ENCODE peak calls at places on chromosomes 3 and 15, in nine cellular contexts. One of them, this sample, is unnamed. For H3K9me3, the result is how much of the 10 kb centered on the place peaks cover.

GRCh38 chr3:64207289-64208086 is 17.8 kb downstream of the PRICKLE2 start:
- DNase-seq in breast epithelium: no peak
- DNase-seq in esophagus squamous epithelium: no peak
- DNase-seq in ascending aorta: no peak
- DNase-seq in SK-N-SH: peak
- DNase-seq in thoracic aorta: no peak
- DNase-seq in neuronal stem cell: no peak
- DNase-seq in Karpas-422: no peak
- DNase-seq in neural progenitor cell: no peak
- DNase-seq in this sample: no peak

GRCh38 chr3:150005243-150006102 is 34.8 kb upstream of the PFN2 start:
- DNase-seq in breast epithelium: no peak
- DNase-seq in esophagus squamous epithelium: no peak
- DNase-seq in ascending aorta: no peak
- DNase-seq in SK-N-SH: no peak
- DNase-seq in thoracic aorta: no peak
- DNase-seq in neuronal stem cell: no peak
- DNase-seq in Karpas-422: no peak
- DNase-seq in neural progenitor cell: no peak
- DNase-seq in this sample: no peak

GRCh38 chr3:165805834-165806561 is 31.2 kb downstream of the BCHE start:
- DNase-seq in breast epithelium: no peak
- DNase-seq in esophagus squamous epithelium: no peak
- DNase-seq in ascending aorta: no peak
- DNase-seq in SK-N-SH: no peak
- DNase-seq in thoracic aorta: no peak
- DNase-seq in neuronal stem cell: no peak
- DNase-seq in Karpas-422: no peak
- DNase-seq in neural progenitor cell: no peak
- DNase-seq in this sample: no peak

GRCh38 chr3:132256984-132257383 is 60.2 kb upstream of the ACP3 start:
- DNase-seq in breast epithelium: no peak
- DNase-seq in esophagus squamous epithelium: no peak
- DNase-seq in ascending aorta: no peak
- DNase-seq in SK-N-SH: peak
- DNase-seq in thoracic aorta: no peak
- DNase-seq in neuronal stem cell: peak
- DNase-seq in Karpas-422: peak
- DNase-seq in neural progenitor cell: peak
- DNase-seq in this sample: no peak

GRCh38 chr15:41105348-41106334 is 10.4 kb downstream of the INO80 start:
- DNase-seq in breast epithelium: no peak
- DNase-seq in esophagus squamous epithelium: no peak
- DNase-seq in ascending aorta: no peak
- DNase-seq in SK-N-SH: no peak
- DNase-seq in thoracic aorta: no peak
- DNase-seq in neuronal stem cell: no peak
- DNase-seq in Karpas-422: no peak
- DNase-seq in neural progenitor cell: no peak
- DNase-seq in this sample: no peak

GRCh38 chr15:79970921-79971434 is at the start of gene BCL2A1:
- DNase-seq in breast epithelium: no peak
- DNase-seq in esophagus squamous epithelium: peak
- DNase-seq in ascending aorta: no peak
- DNase-seq in SK-N-SH: no peak
- DNase-seq in thoracic aorta: no peak
- DNase-seq in neuronal stem cell: no peak
- DNase-seq in Karpas-422: peak
- DNase-seq in neural progenitor cell: no peak
- DNase-seq in this sample: no peak

GRCh38 chr15:22780267-22780666 is 6.2 kb upstream of the NIPA1 start:
- DNase-seq in breast epithelium: no peak
- DNase-seq in esophagus squamous epithelium: no peak
- DNase-seq in ascending aorta: no peak
- DNase-seq in SK-N-SH: no peak
- DNase-seq in thoracic aorta: no peak
- DNase-seq in neuronal stem cell: no peak
- DNase-seq in Karpas-422: peak
- DNase-seq in neural progenitor cell: no peak
- DNase-seq in this sample: no peak

GRCh38 chr3:160601288-160601687 is 35.9 kb upstream of the KPNA4 start:
- DNase-seq in breast epithelium: no peak
- DNase-seq in esophagus squamous epithelium: no peak
- DNase-seq in ascending aorta: no peak
- DNase-seq in SK-N-SH: no peak
- DNase-seq in thoracic aorta: no peak
- DNase-seq in neuronal stem cell: no peak
- DNase-seq in Karpas-422: no peak
- DNase-seq in neural progenitor cell: no peak
- DNase-seq in this sample: no peak

GRCh38 chr3:3086239-3086638 is 23.9 kb downstream of the IL5RA start:
- DNase-seq in breast epithelium: no peak
- DNase-seq in esophagus squamous epithelium: no peak
- DNase-seq in ascending aorta: no peak
- DNase-seq in SK-N-SH: no peak
- DNase-seq in thoracic aorta: no peak
- DNase-seq in neuronal stem cell: no peak
- DNase-seq in Karpas-422: peak
- DNase-seq in neural progenitor cell: no peak
- DNase-seq in this sample: no peak

GRCh38 chr3:158709666-158710083 is 22.6 kb downstream of the RARRES1 start:
- DNase-seq in breast epithelium: no peak
- DNase-seq in esophagus squamous epithelium: no peak
- DNase-seq in ascending aorta: no peak
- DNase-seq in SK-N-SH: no peak
- DNase-seq in thoracic aorta: no peak
- DNase-seq in neuronal stem cell: no peak
- DNase-seq in Karpas-422: no peak
- DNase-seq in neural progenitor cell: no peak
- DNase-seq in this sample: no peak

GRCh38 chr3:187744169-187745151 is 808 bp downstream of the BCL6 start:
- DNase-seq in breast epithelium: no peak
- DNase-seq in esophagus squamous epithelium: no peak
- DNase-seq in ascending aorta: peak
- DNase-seq in SK-N-SH: peak
- DNase-seq in thoracic aorta: no peak
- DNase-seq in neuronal stem cell: no peak
- DNase-seq in Karpas-422: peak
- DNase-seq in neural progenitor cell: peak
- DNase-seq in this sample: peak

GRCh38 chr3:81758275-81758674 is 3.2 kb downstream of the GBE1 start:
- DNase-seq in breast epithelium: no peak
- DNase-seq in esophagus squamous epithelium: no peak
- DNase-seq in ascending aorta: peak
- DNase-seq in SK-N-SH: no peak
- DNase-seq in thoracic aorta: peak
- DNase-seq in neuronal stem cell: no peak
- DNase-seq in Karpas-422: no peak
- DNase-seq in neural progenitor cell: no peak
- DNase-seq in this sample: no peak

GRCh38 chr3:2096196-2096595 is 2.5 kb upstream of the CNTN4 start:
- DNase-seq in breast epithelium: no peak
- DNase-seq in esophagus squamous epithelium: no peak
- DNase-seq in ascending aorta: peak
- DNase-seq in SK-N-SH: no peak
- DNase-seq in thoracic aorta: no peak
- DNase-seq in neuronal stem cell: no peak
- DNase-seq in Karpas-422: no peak
- DNase-seq in neural progenitor cell: peak
- DNase-seq in this sample: no peak

GRCh38 chr15:44501768-44502366 is 35.1 kb upstream of the EIF3J start:
- DNase-seq in breast epithelium: no peak
- DNase-seq in esophagus squamous epithelium: no peak
- DNase-seq in ascending aorta: no peak
- DNase-seq in SK-N-SH: peak
- DNase-seq in thoracic aorta: no peak
- DNase-seq in neuronal stem cell: peak
- DNase-seq in Karpas-422: peak
- DNase-seq in neural progenitor cell: peak
- DNase-seq in this sample: no peak

GRCh38 chr15:68731318-68731897 is 89.3 kb downstream of the ANP32A start:
- DNase-seq in breast epithelium: no peak
- DNase-seq in esophagus squamous epithelium: no peak
- DNase-seq in ascending aorta: no peak
- DNase-seq in SK-N-SH: no peak
- DNase-seq in thoracic aorta: no peak
- DNase-seq in neuronal stem cell: no peak
- DNase-seq in Karpas-422: no peak
- DNase-seq in neural progenitor cell: no peak
- DNase-seq in this sample: no peak

DNA sequence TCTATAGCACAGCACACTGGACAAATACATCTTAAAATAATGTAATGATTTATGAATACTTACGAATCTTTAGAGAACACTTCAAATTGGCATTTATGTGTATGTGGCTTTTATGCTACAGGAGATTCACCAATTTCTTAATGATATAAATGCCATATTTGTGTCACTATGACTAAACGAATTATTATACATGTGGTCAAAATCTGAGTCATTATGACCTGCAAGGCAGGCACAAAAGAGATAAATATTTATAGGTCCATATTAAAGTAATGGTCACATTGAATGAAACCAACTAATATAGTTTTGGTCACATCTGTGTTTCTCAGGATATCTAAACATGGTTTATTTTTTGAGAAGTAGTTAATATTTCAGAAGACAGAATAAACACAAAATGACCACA is 232.3 kb upstream of the SEMA6D start:
- DNase-seq in breast epithelium: no peak
- DNase-seq in esophagus squamous epithelium: no peak
- DNase-seq in ascending aorta: no peak
- DNase-seq in SK-N-SH: no peak
- DNase-seq in thoracic aorta: no peak
- DNase-seq in neuronal stem cell: no peak
- DNase-seq in Karpas-422: no peak
- DNase-seq in neural progenitor cell: no peak
- DNase-seq in this sample: no peak
- H3K9me3 ChIP-seq in breast epithelium: under half
- H3K9me3 ChIP-seq in esophagus squamous epithelium: under half
- H3K9me3 ChIP-seq in ascending aorta: under half
- H3K9me3 ChIP-seq in SK-N-SH: under half
- H3K9me3 ChIP-seq in thoracic aorta: under half
- H3K9me3 ChIP-seq in neuronal stem cell: under half
- H3K9me3 ChIP-seq in Karpas-422: under half
- H3K9me3 ChIP-seq in neural progenitor cell: under half
- H3K9me3 ChIP-seq in this sample: under half

GRCh38 chr3:191997093-191997492 is 536.1 kb downstream of the PYDC2 start:
- DNase-seq in breast epithelium: no peak
- DNase-seq in esophagus squamous epithelium: no peak
- DNase-seq in ascending aorta: no peak
- DNase-seq in SK-N-SH: no peak
- DNase-seq in thoracic aorta: no peak
- DNase-seq in neuronal stem cell: no peak
- DNase-seq in Karpas-422: no peak
- DNase-seq in neural progenitor cell: no peak
- DNase-seq in this sample: no peak

GRCh38 chr3:192001217-192001616 is 540.3 kb downstream of the PYDC2 start:
- DNase-seq in breast epithelium: no peak
- DNase-seq in esophagus squamous epithelium: no peak
- DNase-seq in ascending aorta: no peak
- DNase-seq in SK-N-SH: no peak
- DNase-seq in thoracic aorta: no peak
- DNase-seq in neuronal stem cell: no peak
- DNase-seq in Karpas-422: no peak
- DNase-seq in neural progenitor cell: no peak
- DNase-seq in this sample: no peak

GRCh38 chr3:191997579-191998268 is 536.8 kb downstream of the PYDC2 start:
- DNase-seq in breast epithelium: no peak
- DNase-seq in esophagus squamous epithelium: no peak
- DNase-seq in ascending aorta: no peak
- DNase-seq in SK-N-SH: no peak
- DNase-seq in thoracic aorta: no peak
- DNase-seq in neuronal stem cell: peak
- DNase-seq in Karpas-422: no peak
- DNase-seq in neural progenitor cell: peak
- DNase-seq in this sample: no peak
- H3K9me3 ChIP-seq in breast epithelium: under half
- H3K9me3 ChIP-seq in esophagus squamous epithelium: under half
- H3K9me3 ChIP-seq in ascending aorta: under half
- H3K9me3 ChIP-seq in SK-N-SH: under half
- H3K9me3 ChIP-seq in thoracic aorta: under half
- H3K9me3 ChIP-seq in neuronal stem cell: under half
- H3K9me3 ChIP-seq in Karpas-422: under half
- H3K9me3 ChIP-seq in neural progenitor cell: under half
- H3K9me3 ChIP-seq in this sample: under half

GRCh38 chr3:104578558-104578957 is 788.2 kb upstream of the ALCAM start:
- DNase-seq in breast epithelium: no peak
- DNase-seq in esophagus squamous epithelium: no peak
- DNase-seq in ascending aorta: no peak
- DNase-seq in SK-N-SH: no peak
- DNase-seq in thoracic aorta: no peak
- DNase-seq in neuronal stem cell: no peak
- DNase-seq in Karpas-422: peak
- DNase-seq in neural progenitor cell: no peak
- DNase-seq in this sample: no peak
- H3K9me3 ChIP-seq in breast epithelium: under half
- H3K9me3 ChIP-seq in esophagus squamous epithelium: under half
- H3K9me3 ChIP-seq in ascending aorta: under half
- H3K9me3 ChIP-seq in SK-N-SH: under half
- H3K9me3 ChIP-seq in thoracic aorta: under half
- H3K9me3 ChIP-seq in neuronal stem cell: under half
- H3K9me3 ChIP-seq in Karpas-422: under half
- H3K9me3 ChIP-seq in neural progenitor cell: under half
- H3K9me3 ChIP-seq in this sample: under half

GRCh38 chr3:44722103-44722401 is 7.4 kb upstream of the ZNF501 start:
- DNase-seq in breast epithelium: no peak
- DNase-seq in esophagus squamous epithelium: no peak
- DNase-seq in ascending aorta: no peak
- DNase-seq in SK-N-SH: no peak
- DNase-seq in thoracic aorta: no peak
- DNase-seq in neuronal stem cell: no peak
- DNase-seq in Karpas-422: no peak
- DNase-seq in neural progenitor cell: no peak
- DNase-seq in this sample: no peak

DNA sequence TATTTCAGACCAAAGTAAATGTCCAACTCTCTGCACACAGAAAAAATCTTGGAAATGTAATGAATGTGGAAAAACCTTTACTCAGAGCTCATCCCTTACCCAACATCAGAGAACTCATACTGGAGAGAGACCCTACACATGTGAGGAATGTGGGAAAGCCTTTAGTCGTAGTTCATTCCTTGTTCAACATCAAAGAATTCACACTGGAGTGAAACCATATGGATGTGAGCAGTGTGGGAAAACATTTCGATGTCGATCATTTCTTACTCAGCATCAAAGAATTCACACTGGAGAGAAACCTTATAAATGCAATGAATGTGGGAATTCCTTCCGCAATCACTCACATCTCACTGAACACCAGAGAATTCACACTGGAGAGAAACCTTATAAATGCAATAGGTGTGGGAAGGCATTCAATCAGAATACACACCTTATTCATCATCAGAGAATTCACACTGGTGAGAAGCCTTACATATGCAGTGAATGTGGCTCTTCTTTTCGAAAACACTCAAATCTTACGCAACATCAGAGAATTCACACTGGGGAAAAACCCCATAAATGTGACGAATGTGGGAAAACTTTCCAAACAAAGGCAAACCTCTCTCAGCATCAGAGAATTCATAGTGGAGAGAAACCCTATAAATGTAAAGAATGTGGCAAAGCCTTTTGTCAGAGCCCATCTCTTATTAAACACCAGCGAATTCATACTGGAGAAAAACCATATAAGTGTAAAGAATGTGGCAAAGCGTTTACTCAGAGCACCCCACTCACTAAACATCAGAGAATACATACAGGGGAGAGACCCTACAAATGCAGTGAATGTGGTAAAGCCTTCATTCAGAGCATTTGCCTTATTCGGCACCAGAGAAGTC is 8.0 kb upstream of the ZNF501 start:
- DNase-seq in breast epithelium: no peak
- DNase-seq in esophagus squamous epithelium: no peak
- DNase-seq in ascending aorta: no peak
- DNase-seq in SK-N-SH: no peak
- DNase-seq in thoracic aorta: no peak
- DNase-seq in neuronal stem cell: no peak
- DNase-seq in Karpas-422: no peak
- DNase-seq in neural progenitor cell: no peak
- DNase-seq in this sample: no peak
- H3K9me3 ChIP-seq in breast epithelium: half or more
- H3K9me3 ChIP-seq in esophagus squamous epithelium: under half
- H3K9me3 ChIP-seq in ascending aorta: half or more
- H3K9me3 ChIP-seq in SK-N-SH: half or more
- H3K9me3 ChIP-seq in thoracic aorta: half or more
- H3K9me3 ChIP-seq in neuronal stem cell: under half
- H3K9me3 ChIP-seq in Karpas-422: half or more
- H3K9me3 ChIP-seq in neural progenitor cell: under half
- H3K9me3 ChIP-seq in this sample: half or more

This sample was measured in T-helper 17 cell.